ENCODE peak calls at places on chromosomes 4 and X, in ten cellular contexts. W, X, B, Z, D, J, L, N, K and Y are unnamed samples.

GRCh38 chr4:159360549-159360948 is 257.7 kb downstream of the RAPGEF2 start:
- DNase-seq in W (peak; percentile 93), X (no peak), B (peak; percentile 71), Z (no peak), D (no peak), J (no peak), L (no peak), N (no peak), K (no peak), Y (no peak)

GRCh38 chrX:130055103-130055502 is 55.2 kb downstream of the ELF4 start:
- DNase-seq in W (peak; percentile 10), X (no peak), B (peak; percentile 38), Z (no peak), D (no peak), J (no peak), L (no peak), N (no peak), K (no peak), Y (no peak)

GRCh38 chr4:132642196-132642817 is 506.8 kb upstream of the PCDH10 start:
- DNase-seq in W (peak; percentile 67), X (no peak), B (peak; percentile 65), Z (no peak), D (peak; percentile 53), J (no peak), L (no peak), N (no peak), K (no peak), Y (peak; percentile 57)

GRCh38 chr4:108885211-108885610 is 122.4 kb upstream of the ETNPPL start:
- DNase-seq in W (peak; percentile 2), X (no peak), B (peak; percentile 67), Z (no peak), D (no peak), J (no peak), L (no peak), N (no peak), K (no peak), Y (no peak)

GRCh38 chrX:74119016-74119910 is 184.7 kb upstream of the ZCCHC13 start:
- DNase-seq in W (peak; percentile 77), X (no peak), B (peak; percentile 33), Z (no peak), D (no peak), J (no peak), L (no peak), N (no peak), K (no peak), Y (peak; percentile 86)

GRCh38 chr4:6517171-6517570 is 44.8 kb upstream of the PPP2R2C start:
- DNase-seq in W (no peak), X (no peak), B (no peak), Z (no peak), D (no peak), J (no peak), L (no peak), N (no peak), K (no peak), Y (no peak)

GRCh38 chrX:12240491-12240890 is 102.2 kb downstream of the FRMPD4 start:
- DNase-seq in W (no peak), X (no peak), B (no peak), Z (no peak), D (no peak), J (no peak), L (no peak), N (no peak), K (no peak), Y (no peak)

GRCh38 chr4:1300466-1301455 is 11.1 kb downstream of the MAEA start:
- DNase-seq in W (peak; percentile 76), X (no peak), B (peak; percentile 72), Z (no peak), D (peak; percentile 60), J (no peak), L (peak; percentile 72), N (peak; percentile 54), K (no peak), Y (peak; percentile 100)

GRCh38 chrX:78237127-78237526 is 90.3 kb downstream of the CYSLTR1 start:
- DNase-seq in W (no peak), X (no peak), B (no peak), Z (no peak), D (no peak), J (no peak), L (no peak), N (no peak), K (no peak), Y (peak; percentile 33)

GRCh38 chr4:94452476-94453300 is 946 bp downstream of the PDLIM5 start:
- DNase-seq in W (peak; percentile 85), X (peak; percentile 93), B (peak; percentile 93), Z (no peak), D (peak; percentile 89), J (peak; percentile 3), L (peak; percentile 83), N (peak; percentile 92), K (peak; percentile 36), Y (peak; percentile 54)

GRCh38 chr4:42954925-42955669 is 62.6 kb downstream of the GRXCR1 start:
- DNase-seq in W (no peak), X (no peak), B (no peak), Z (no peak), D (no peak), J (no peak), L (no peak), N (no peak), K (no peak), Y (no peak)

GRCh38 chr4:52892880-52893279 is 30.8 kb downstream of the RASL11B start:
- DNase-seq in W (no peak), X (no peak), B (no peak), Z (no peak), D (no peak), J (no peak), L (no peak), N (no peak), K (no peak), Y (no peak)